ENCODE peak calls at places on chromosomes 12 and 14, in six cellular contexts. U is AG04449, N is tibial nerve, X is right lobe of liver, G is astrocyte of the spinal cord, Y is GM13977. O is an unnamed sample.
A peak's percentile ranks its signal among the peaks of the same experiment; 100 is the strongest.

GRCh38 chr14:55731881-55732498 is 152.0 kb downstream of the KTN1 start:
- DNase-seq in U (no peak), N (peak; percentile 77), X (no peak), G (peak; percentile 20), Y (peak; percentile 18), O (no peak)

GRCh38 chr12:109670647-109671046 is 43.0 kb upstream of the FAM222A start:
- DNase-seq in U (no peak), N (no peak), X (no peak), G (no peak), Y (no peak), O (peak; percentile 14)

GRCh38 chr12:105033851-105034250 is 47.7 kb downstream of the NOPCHAP1 start:
- DNase-seq in U (no peak), N (no peak), X (no peak), G (no peak), Y (no peak), O (no peak)

GRCh38 chr14:69263364-69263763 is 3.4 kb downstream of the GALNT16 start:
- DNase-seq in U (peak; percentile 93), N (peak; percentile 72), X (no peak), G (peak; percentile 93), Y (no peak), O (no peak)

GRCh38 chr12:98419795-98420402 is 95.5 kb upstream of the TMPO start:
- DNase-seq in U (no peak), N (no peak), X (no peak), G (no peak), Y (no peak), O (no peak)

GRCh38 chr14:101781240-101782061 is 19.9 kb downstream of the PPP2R5C start:
- DNase-seq in U (no peak), N (no peak), X (no peak), G (no peak), Y (peak; percentile 44), O (no peak)

GRCh38 chr14:54475911-54476310 is 12.9 kb downstream of the GMFB start:
- DNase-seq in U (no peak), N (no peak), X (no peak), G (no peak), Y (no peak), O (no peak)

GRCh38 chr12:132437252-132438138 is 52.5 kb upstream of the FBRSL1 start:
- DNase-seq in U (no peak), N (no peak), X (no peak), G (no peak), Y (no peak), O (no peak)

GRCh38 chr14:55599250-55599879 is 19.4 kb downstream of the KTN1 start:
- DNase-seq in U (no peak), N (no peak), X (peak; percentile 80), G (no peak), Y (no peak), O (no peak)

GRCh38 chr12:12616512-12617275 is 5.0 kb downstream of the CREBL2 start:
- DNase-seq in U (no peak), N (no peak), X (no peak), G (peak; percentile 7), Y (no peak), O (no peak)

GRCh38 chr14:54568821-54569591 is 2.1 kb downstream of the SAMD4A start:
- DNase-seq in U (no peak), N (no peak), X (no peak), G (no peak), Y (no peak), O (no peak)

GRCh38 chr12:48788522-48788851 is 402 bp downstream of the ADCY6 start:
- DNase-seq in U (no peak), N (no peak), X (no peak), G (no peak), Y (no peak), O (no peak)

GRCh38 chr12:128853321-128854197 is at the start of gene GLT1D1:
- DNase-seq in U (no peak), N (no peak), X (no peak), G (no peak), Y (peak; percentile 76), O (peak; percentile 78)

GRCh38 chr12:124013073-124013472 is 40.1 kb downstream of the ZNF664 start:
- DNase-seq in U (no peak), N (no peak), X (no peak), G (no peak), Y (no peak), O (no peak)

GRCh38 chr12:108380382-108380781 is 41.3 kb upstream of the CMKLR1 start:
- DNase-seq in U (no peak), N (no peak), X (no peak), G (no peak), Y (no peak), O (no peak)

GRCh38 chr12:119642986-119643385 is 24.9 kb upstream of the PRKAB1 start:
- DNase-seq in U (no peak), N (no peak), X (no peak), G (no peak), Y (no peak), O (no peak)

GRCh38 chr12:20548592-20548991 is 146.5 kb upstream of the SLCO1C1 start:
- DNase-seq in U (no peak), N (no peak), X (no peak), G (no peak), Y (no peak), O (no peak)

GRCh38 chr14:88695873-88696272 is 96.9 kb downstream of the EML5 start:
- DNase-seq in U (peak; percentile 23), N (no peak), X (no peak), G (peak; percentile 7), Y (no peak), O (no peak)

GRCh38 chr12:108816652-108817335 is 40.6 kb downstream of the SSH1 start:
- DNase-seq in U (no peak), N (no peak), X (no peak), G (no peak), Y (no peak), O (no peak)

GRCh38 chr12:110741795-110742717 is 635 bp downstream of the PPP1CC start:
- DNase-seq in U (no peak), N (peak; percentile 22), X (peak; percentile 69), G (peak; percentile 38), Y (peak; percentile 33), O (peak; percentile 67)

GRCh38 chr14:100472094-100472455 is 115.1 kb downstream of the BEGAIN start:
- DNase-seq in U (no peak), N (no peak), X (no peak), G (no peak), Y (no peak), O (no peak)

GRCh38 chr12:49827351-49828099 is 688 bp downstream of the NCKAP5L start:
- DNase-seq in U (no peak), N (no peak), X (peak; percentile 82), G (peak; percentile 61), Y (peak; percentile 70), O (no peak)

GRCh38 chr14:35414365-35414764 is 9.8 kb upstream of the NFKBIA start:
- DNase-seq in U (no peak), N (no peak), X (no peak), G (peak; percentile 43), Y (no peak), O (no peak)

DNA sequence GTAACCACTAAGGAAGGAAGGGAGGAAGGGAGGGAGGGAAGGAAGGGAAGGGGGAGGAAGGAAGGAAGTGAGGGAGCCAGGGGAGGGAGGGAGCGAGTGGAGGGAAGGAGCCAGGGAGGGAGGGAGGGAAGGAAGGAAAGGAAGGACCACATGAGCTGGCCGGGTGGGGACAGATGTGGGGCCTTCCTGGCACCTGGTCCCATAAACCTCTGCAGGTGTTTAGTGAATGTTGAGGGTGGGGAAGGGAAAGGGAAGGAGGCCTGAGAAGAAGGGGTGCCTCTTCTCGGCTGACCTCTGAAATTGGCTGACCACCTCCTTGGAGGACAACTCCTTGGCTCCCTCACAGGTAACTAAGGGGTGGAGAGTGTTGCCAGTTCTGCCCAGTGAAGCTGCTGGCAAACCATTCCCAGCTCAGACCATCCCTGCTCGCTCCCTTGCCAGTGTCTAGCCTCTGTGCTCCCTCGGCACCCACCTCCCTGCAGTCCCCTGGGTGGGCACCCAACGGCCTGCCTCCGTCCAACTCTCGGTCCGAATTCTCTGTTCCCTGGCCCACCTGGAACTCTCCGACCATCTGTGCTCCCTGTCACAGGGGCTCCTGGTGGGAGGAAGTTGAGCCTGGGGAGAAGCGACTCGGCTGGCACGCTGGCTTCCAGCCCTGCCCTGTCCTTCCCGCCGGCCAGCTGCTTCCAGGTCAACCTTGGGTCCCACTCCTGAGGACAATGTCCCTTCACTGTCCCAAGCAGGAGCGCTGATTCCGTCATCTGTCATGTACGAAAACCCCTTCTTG is 12.2 kb upstream of the PPP1R13B start:
- DNase-seq in U (no peak), N (no peak), X (peak; percentile 46), G (no peak), Y (no peak), O (no peak)
- TF ChIP-seq CTCF in U (no peak), N (no peak), X (no peak), G (no peak), Y (no peak), O (no peak)

GRCh38 chr14:57066463-57066862 is 202.2 kb downstream of the EXOC5 start:
- DNase-seq in U (no peak), N (no peak), X (no peak), G (no peak), Y (no peak), O (no peak)
- TF ChIP-seq CTCF in U (no peak), N (no peak), X (no peak), G (no peak), Y (no peak), O (no peak)

GRCh38 chr12:81147286-81147919 is 69.5 kb downstream of the ACSS3 start:
- DNase-seq in U (no peak), N (no peak), X (no peak), G (no peak), Y (no peak), O (no peak)
- TF ChIP-seq CTCF in U (no peak), N (no peak), X (no peak), G (no peak), Y (no peak), O (no peak)

GRCh38 chr14:37118673-37119366 is 53.6 kb downstream of the SLC25A21 start:
- DNase-seq in U (no peak), N (no peak), X (no peak), G (no peak), Y (no peak), O (no peak)

GRCh38 chr14:37114039-37114438 is 58.4 kb downstream of the SLC25A21 start:
- DNase-seq in U (no peak), N (no peak), X (no peak), G (no peak), Y (no peak), O (no peak)

GRCh38 chr14:37114559-37114958 is 57.8 kb downstream of the SLC25A21 start:
- DNase-seq in U (no peak), N (no peak), X (no peak), G (no peak), Y (no peak), O (no peak)

GRCh38 chr14:37122288-37122687 is 50.1 kb downstream of the SLC25A21 start:
- DNase-seq in U (peak; percentile 33), N (no peak), X (no peak), G (peak; percentile 86), Y (no peak), O (no peak)

GRCh38 chr14:37116933-37117844 is 55.2 kb downstream of the SLC25A21 start:
- DNase-seq in U (no peak), N (no peak), X (no peak), G (peak; percentile 82), Y (no peak), O (no peak)
- TF ChIP-seq CTCF in U (peak; percentile 55), N (no peak), X (no peak), G (peak; percentile 73), Y (no peak), O (peak; percentile 88)

O was measured in chondrocyte.